ENCODE peak calls at places on chromosomes 13 and 19, in eight cellular contexts. V is uterus, D is heart left ventricle, A is adrenal gland, P is stomach, J is IMR-90, B is A549, R is tibial nerve. T is an unnamed sample.

GRCh38 chr19:37251308-37252229 is 33.6 kb downstream of the ZNF383 start:
- DNase-seq in D (peak), R (peak), V (peak), B (peak), A (peak), J (peak), P (peak), T (peak)

GRCh38 chr13:76723551-76724232 is 162.5 kb downstream of the KCTD12 start:
- DNase-seq in V (no peak), B (no peak), P (no peak), D (peak), J (peak), A (peak), R (no peak), T (peak)

GRCh38 chr19:14073232-14073924 is 792 bp downstream of the MISP3 start:
- DNase-seq in P (peak), D (peak), J (peak), A (peak), R (peak), B (peak), V (peak), T (no peak)

GRCh38 chr13:39820606-39821005 is 165.1 kb downstream of the COG6 start:
- DNase-seq in B (no peak), P (no peak), V (no peak), J (no peak), D (no peak), R (no peak), A (no peak), T (no peak)

GRCh38 chr19:45187421-45188100 is 9.0 kb downstream of the BLOC1S3 start:
- DNase-seq in A (no peak), V (no peak), J (no peak), R (no peak), D (no peak), P (no peak), B (no peak), T (no peak)

GRCh38 chr19:10009269-10009665 is 1.0 kb downstream of the COL5A3 start:
- DNase-seq in R (peak), A (peak), B (no peak), P (peak), J (peak), V (peak), D (peak), T (peak)

GRCh38 chr19:39518975-39519374 is 4.0 kb downstream of the SELENOV start:
- DNase-seq in J (no peak), D (no peak), P (no peak), R (no peak), A (no peak), V (no peak), B (no peak), T (no peak)

GRCh38 chr19:39778763-39779162 is at the start of gene LEUTX:
- DNase-seq in D (no peak), P (no peak), R (no peak), V (no peak), B (no peak), A (no peak), J (no peak), T (no peak)

GRCh38 chr13:35471466-35472307 is 4.8 kb downstream of the MAB21L1 start:
- DNase-seq in A (no peak), V (no peak), P (no peak), J (no peak), R (no peak), B (no peak), D (no peak), T (no peak)

GRCh38 chr13:50650936-50651638 is 192.4 kb downstream of the DLEU7 start:
- DNase-seq in A (no peak), J (peak), D (no peak), V (no peak), B (no peak), R (no peak), P (no peak), T (no peak)

GRCh38 chr13:27960362-27961226 is 8.5 kb downstream of the CDX2 start:
- DNase-seq in V (no peak), R (no peak), J (no peak), P (peak), B (peak), D (no peak), A (peak), T (no peak)

GRCh38 chr19:3970313-3970807 is 539 bp downstream of the DAPK3 start:
- DNase-seq in J (no peak), P (no peak), R (no peak), B (no peak), A (no peak), D (peak), V (no peak), T (no peak)

GRCh38 chr19:14433454-14434156 is 499 bp downstream of the PKN1 start:
- DNase-seq in V (peak), R (no peak), P (peak), J (no peak), A (no peak), B (no peak), D (peak), T (no peak)

GRCh38 chr13:30738946-30739528 is 3.7 kb downstream of the ALOX5AP start:
- DNase-seq in V (no peak), J (no peak), B (no peak), A (no peak), D (no peak), P (no peak), R (no peak), T (no peak)

GRCh38 chr19:13764821-13765394 is 586 bp downstream of the MRI1 start:
- DNase-seq in B (no peak), V (no peak), P (peak), A (peak), R (no peak), J (no peak), D (no peak), T (no peak)

GRCh38 chr13:32150239-32150638 is 118.7 kb downstream of the FRY start:
- DNase-seq in A (no peak), J (peak), B (no peak), V (peak), R (no peak), D (peak), P (no peak), T (no peak)

DNA sequence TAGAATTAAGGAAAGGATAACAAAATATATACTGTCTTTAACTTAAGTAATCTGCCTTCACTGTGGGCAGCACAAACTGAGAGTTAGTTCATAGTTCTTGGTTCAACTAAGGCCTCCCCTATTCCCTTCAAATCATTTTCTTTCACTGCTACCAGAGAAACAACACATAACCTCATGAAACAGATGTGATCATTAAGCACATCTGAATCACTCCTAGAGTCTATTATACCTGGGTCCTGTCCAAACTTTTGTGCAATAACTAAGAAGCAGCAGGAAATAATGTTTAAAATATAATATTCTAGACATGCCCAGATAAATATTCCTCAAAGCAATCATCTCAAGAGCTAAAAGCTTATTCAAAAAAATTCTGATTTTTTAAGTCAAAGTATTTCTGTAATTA is 62.9 kb downstream of the ZC3H13 start:
- DNase-seq in R (no peak), B (no peak), A (no peak), P (no peak), D (no peak), V (no peak), J (peak), T (no peak)
- H3K4me3 ChIP-seq in R (no peak), B (no peak), A (no peak), P (no peak), D (no peak), V (no peak), J (no peak), T (no peak)

GRCh38 chr19:661427-662196 is 1.4 kb downstream of the RNF126 start:
- DNase-seq in A (peak), R (no peak), V (no peak), P (peak), D (peak), B (no peak), J (no peak), T (no peak)
- TF ChIP-seq POLR2A in A (no peak), R (no peak), V (no peak), P (no peak), D (no peak), B (no peak), J (no peak), T (no peak)

GRCh38 chr13:111399334-111399733 is 78.9 kb downstream of the TEX29 start:
- DNase-seq in B (no peak), A (no peak), J (no peak), V (no peak), R (no peak), P (no peak), D (no peak), T (no peak)
- H3K4me3 ChIP-seq in B (no peak), A (no peak), J (no peak), V (no peak), R (no peak), P (no peak), D (no peak), T (no peak)

GRCh38 chr19:1085053-1085658 is 10.0 kb downstream of the POLR2E start:
- DNase-seq in P (no peak), J (no peak), B (no peak), V (no peak), D (no peak), R (no peak), A (no peak), T (no peak)
- TF ChIP-seq POLR2A in P (no peak), J (no peak), B (no peak), V (no peak), D (no peak), R (no peak), A (no peak), T (no peak)

DNA sequence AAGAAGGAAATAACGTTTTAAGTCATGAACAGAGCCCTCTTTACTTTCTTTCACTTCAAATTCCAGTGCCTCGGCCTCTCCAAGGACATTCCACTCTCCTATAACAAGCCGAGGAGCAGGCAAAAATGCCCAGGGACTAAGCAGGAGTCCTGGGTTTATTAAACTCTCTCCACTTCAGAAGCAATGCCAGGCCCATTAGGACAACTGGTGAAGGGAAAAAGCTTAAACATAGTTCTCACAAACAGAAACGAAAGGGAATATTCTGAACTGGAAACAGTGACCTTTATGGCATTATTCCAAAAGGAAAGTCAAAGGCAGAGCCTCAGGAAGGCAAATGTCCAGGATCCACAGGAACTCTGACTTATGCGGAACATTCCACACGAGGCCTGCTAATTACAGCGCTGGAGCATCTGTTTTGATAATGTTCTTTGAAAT is 30.9 kb upstream of the MED4 start:
- DNase-seq in D (peak), J (no peak), A (peak), P (no peak), R (peak), B (no peak), V (peak), T (no peak)
- H3K4me3 ChIP-seq in D (no peak), J (no peak), A (no peak), P (no peak), R (no peak), B (no peak), V (no peak), T (no peak)

GRCh38 chr13:106373989-106374572 is 161.4 kb downstream of the EFNB2 start:
- DNase-seq in J (peak), B (no peak), P (no peak), V (peak), A (peak), R (no peak), D (no peak), T (no peak)

GRCh38 chr13:106374631-106375030 is 160.8 kb downstream of the EFNB2 start:
- DNase-seq in J (no peak), D (no peak), A (no peak), V (no peak), R (no peak), P (no peak), B (no peak), T (no peak)

GRCh38 chr13:106373304-106373988 is 162.0 kb downstream of the EFNB2 start:
- DNase-seq in B (no peak), D (no peak), A (no peak), V (no peak), R (no peak), P (no peak), J (no peak), T (no peak)

GRCh38 chr13:106371024-106371423 is 164.4 kb downstream of the EFNB2 start:
- DNase-seq in J (no peak), V (no peak), R (no peak), B (no peak), D (no peak), A (no peak), P (no peak), T (no peak)

DNA sequence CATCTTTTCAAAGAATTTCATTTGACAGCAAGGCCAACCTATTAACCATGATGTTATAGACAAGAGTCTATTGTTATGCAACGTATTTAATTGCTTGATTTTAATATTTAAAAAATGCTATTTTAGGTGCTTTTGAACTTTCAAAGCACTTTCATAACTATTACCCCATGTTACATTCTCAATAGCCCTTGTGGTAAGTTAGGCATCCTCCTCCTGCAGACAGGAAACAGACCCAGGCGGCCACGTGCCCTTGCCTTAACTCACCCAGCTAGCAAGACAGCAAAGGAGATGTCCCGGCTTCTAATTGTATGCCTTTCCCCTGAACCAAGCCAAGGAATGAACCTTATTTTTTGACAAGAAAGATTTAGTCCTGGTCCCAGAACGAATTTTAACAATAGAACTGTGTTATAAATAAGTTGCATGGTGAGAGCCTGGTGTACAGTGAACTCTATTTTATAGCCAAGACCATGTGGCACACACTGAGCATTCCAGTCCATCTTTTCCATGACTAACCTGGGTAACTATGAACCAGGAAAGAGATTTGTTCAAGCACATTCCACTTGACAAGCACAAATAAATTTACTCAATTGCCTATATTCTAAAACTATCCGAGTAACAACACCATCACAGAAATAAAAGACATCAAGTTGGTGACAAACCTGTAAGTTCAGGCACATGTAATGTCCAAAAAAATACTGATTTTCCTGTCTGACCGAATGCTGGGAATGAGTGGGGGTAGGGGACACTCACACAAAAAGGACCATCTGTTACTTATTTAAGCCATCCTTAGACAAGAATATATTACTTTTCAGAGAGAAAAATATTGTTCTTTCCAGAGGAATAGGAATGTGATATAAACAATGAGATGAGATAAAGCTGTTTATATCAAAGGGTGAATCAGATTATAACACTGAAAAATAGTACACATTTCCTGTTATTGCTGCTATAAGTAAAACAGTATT is 163.0 kb downstream of the EFNB2 start:
- DNase-seq in V (no peak), P (no peak), A (no peak), B (no peak), D (no peak), J (peak), R (no peak), T (no peak)
- TF ChIP-seq POLR2A in V (no peak), P (no peak), A (no peak), B (no peak), D (no peak), J (no peak), R (no peak), T (no peak)

GRCh38 chr13:25042141-25042540 is 53.8 kb upstream of the PABPC3 start:
- DNase-seq in R (no peak), V (no peak), J (no peak), A (no peak), P (no peak), B (no peak), D (no peak), T (no peak)

GRCh38 chr13:25046274-25046984 is 49.5 kb upstream of the PABPC3 start:
- DNase-seq in A (no peak), J (no peak), V (no peak), B (no peak), D (no peak), R (no peak), P (no peak), T (no peak)

GRCh38 chr13:25051065-25051464 is 44.9 kb upstream of the PABPC3 start:
- DNase-seq in A (no peak), V (no peak), P (no peak), B (no peak), R (no peak), D (no peak), J (no peak), T (no peak)

GRCh38 chr13:25044071-25044470 is 51.9 kb upstream of the PABPC3 start:
- DNase-seq in R (no peak), B (no peak), D (no peak), V (no peak), J (no peak), A (no peak), P (no peak), T (no peak)

DNA sequence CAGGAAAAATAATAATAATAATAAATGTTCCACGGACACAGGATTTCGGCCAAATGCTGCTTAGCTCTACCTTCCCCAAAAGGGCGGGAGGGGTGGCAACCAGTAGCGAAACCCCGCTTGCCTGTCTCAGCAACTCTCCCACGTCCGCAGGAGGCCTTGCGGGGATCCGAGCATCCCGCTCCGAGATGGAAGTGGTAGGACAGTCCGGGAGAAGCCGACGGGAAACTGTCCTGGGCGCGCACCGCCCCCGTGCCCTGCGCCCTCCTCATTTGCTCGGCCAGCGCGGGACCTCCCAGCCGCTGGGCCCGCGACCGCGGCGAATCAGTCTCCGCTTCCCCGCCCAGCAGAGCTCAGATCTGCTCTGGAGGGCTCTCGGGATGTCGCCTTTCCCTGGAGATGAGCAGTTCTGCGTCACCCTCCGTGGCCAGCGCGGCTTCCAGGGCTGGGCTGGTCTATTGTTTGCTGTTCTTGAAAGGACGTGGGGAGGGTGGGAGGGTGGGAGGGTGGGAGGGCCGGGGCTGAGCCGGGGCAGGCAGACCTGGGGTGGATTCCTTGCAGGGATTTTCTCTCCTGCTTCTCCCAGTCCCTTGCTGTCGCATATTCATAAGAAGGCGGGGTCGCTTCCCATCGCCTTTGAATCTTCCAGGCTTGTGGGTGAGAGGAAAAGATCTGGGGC is 48.8 kb upstream of the PABPC3 start:
- DNase-seq in A (no peak), J (peak), V (no peak), R (no peak), D (no peak), P (no peak), B (no peak), T (no peak)
- H3K4me3 ChIP-seq in A (no peak), J (peak), V (peak), R (no peak), D (peak), P (peak), B (peak), T (peak)

T was measured in gastrocnemius medialis.